ENCODE peak calls at places on chromosome 12, in seven cellular contexts. One of them, this sample, is unnamed.

GRCh38 chr12:11814362-11814761 is 164.9 kb downstream of the ETV6 start:
- DNase-seq in AG09309: no peak
- DNase-seq in cardiac fibroblast: peak
- DNase-seq in B cell: no peak
- DNase-seq in stomach: no peak
- DNase-seq in neural crest cell: no peak
- DNase-seq in left ventricle myocardium inferior: no peak
- DNase-seq in this sample: no peak

GRCh38 chr12:13534645-13535398 is 338.3 kb downstream of the EMP1 start:
- DNase-seq in left ventricle myocardium inferior: peak
- DNase-seq in stomach: peak
- DNase-seq in B cell: no peak
- DNase-seq in neural crest cell: peak
- DNase-seq in AG09309: no peak
- DNase-seq in cardiac fibroblast: peak
- DNase-seq in this sample: peak

GRCh38 chr12:106358410-106359241 is 1.1 kb downstream of the POLR3B start:
- DNase-seq in stomach: peak
- DNase-seq in neural crest cell: no peak
- DNase-seq in AG09309: peak
- DNase-seq in left ventricle myocardium inferior: no peak
- DNase-seq in B cell: no peak
- DNase-seq in cardiac fibroblast: peak
- DNase-seq in this sample: no peak

GRCh38 chr12:116339800-116340371 is 62.4 kb upstream of the MED13L start:
- DNase-seq in left ventricle myocardium inferior: no peak
- DNase-seq in neural crest cell: no peak
- DNase-seq in stomach: no peak
- DNase-seq in cardiac fibroblast: peak
- DNase-seq in B cell: no peak
- DNase-seq in AG09309: no peak
- DNase-seq in this sample: no peak

GRCh38 chr12:8697120-8697475 is 693 bp upstream of the RIMKLB start:
- DNase-seq in AG09309: no peak
- DNase-seq in neural crest cell: peak
- DNase-seq in cardiac fibroblast: peak
- DNase-seq in B cell: peak
- DNase-seq in stomach: no peak
- DNase-seq in left ventricle myocardium inferior: no peak
- DNase-seq in this sample: no peak

GRCh38 chr12:30694412-30694955 is 1.2 kb downstream of the IPO8 start:
- DNase-seq in AG09309: no peak
- DNase-seq in B cell: no peak
- DNase-seq in left ventricle myocardium inferior: no peak
- DNase-seq in neural crest cell: no peak
- DNase-seq in stomach: no peak
- DNase-seq in cardiac fibroblast: no peak
- DNase-seq in this sample: peak

GRCh38 chr12:17992002-17992656 is 97.9 kb downstream of the RERGL start:
- DNase-seq in AG09309: peak
- DNase-seq in B cell: no peak
- DNase-seq in neural crest cell: peak
- DNase-seq in cardiac fibroblast: peak
- DNase-seq in stomach: no peak
- DNase-seq in left ventricle myocardium inferior: no peak
- DNase-seq in this sample: peak

GRCh38 chr12:25583545-25583944 is 30.5 kb upstream of the LMNTD1 start:
- DNase-seq in AG09309: no peak
- DNase-seq in left ventricle myocardium inferior: no peak
- DNase-seq in cardiac fibroblast: peak
- DNase-seq in stomach: no peak
- DNase-seq in B cell: no peak
- DNase-seq in neural crest cell: no peak
- DNase-seq in this sample: no peak

GRCh38 chr12:31238764-31239387 is 87.1 kb downstream of the SINHCAF start:
- DNase-seq in B cell: peak
- DNase-seq in left ventricle myocardium inferior: peak
- DNase-seq in neural crest cell: peak
- DNase-seq in cardiac fibroblast: peak
- DNase-seq in stomach: peak
- DNase-seq in AG09309: no peak
- DNase-seq in this sample: peak

GRCh38 chr12:106670131-106670530 is 87.3 kb downstream of the RFX4 start:
- DNase-seq in left ventricle myocardium inferior: no peak
- DNase-seq in neural crest cell: no peak
- DNase-seq in AG09309: no peak
- DNase-seq in B cell: no peak
- DNase-seq in cardiac fibroblast: no peak
- DNase-seq in stomach: no peak
- DNase-seq in this sample: no peak

DNA sequence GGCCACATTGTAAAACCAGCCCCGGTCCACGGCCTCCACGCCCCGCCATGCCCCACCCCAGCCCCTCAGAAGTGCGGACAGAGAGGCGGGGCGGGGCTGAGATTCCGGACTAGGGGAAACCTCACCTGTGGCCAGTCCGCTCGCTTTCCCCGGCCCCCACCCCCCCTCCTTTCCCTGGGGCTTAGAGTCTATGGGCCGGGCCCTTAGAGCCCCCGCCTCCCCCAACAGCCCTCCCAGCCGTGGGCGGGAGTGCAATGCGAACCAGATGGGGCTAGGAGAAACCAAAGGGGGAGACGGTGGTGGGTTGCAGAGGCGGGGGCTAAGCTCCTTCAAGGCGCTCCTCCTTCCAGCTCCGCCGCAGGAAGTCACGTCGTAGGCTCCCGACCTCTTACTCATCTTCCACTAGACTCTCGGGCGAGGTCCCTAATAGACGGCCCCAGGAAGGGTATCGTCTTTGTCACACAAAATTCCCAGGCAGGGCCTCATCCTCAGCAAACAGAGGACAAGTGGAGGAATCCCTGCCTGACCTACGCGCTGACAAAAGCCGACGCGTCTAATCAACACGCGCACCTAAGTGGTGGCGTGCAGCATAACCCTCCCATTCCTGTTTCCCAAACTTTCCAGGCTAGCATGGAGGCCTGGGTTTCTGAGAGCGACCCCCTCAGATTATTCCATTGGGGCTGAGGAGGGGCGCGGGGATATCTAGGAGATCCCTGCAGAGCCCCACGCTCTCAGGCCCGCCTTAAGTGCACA is 1.0 kb upstream of the NAB2 start:
- DNase-seq in stomach: peak
- DNase-seq in neural crest cell: peak
- DNase-seq in cardiac fibroblast: peak
- DNase-seq in B cell: peak
- DNase-seq in AG09309: peak
- DNase-seq in left ventricle myocardium inferior: peak
- DNase-seq in this sample: peak
- TF ChIP-seq CTCF in stomach: no peak
- TF ChIP-seq CTCF in neural crest cell: no peak
- TF ChIP-seq CTCF in cardiac fibroblast: no peak
- TF ChIP-seq CTCF in B cell: no peak
- TF ChIP-seq CTCF in AG09309: no peak
- TF ChIP-seq CTCF in left ventricle myocardium inferior: no peak
- TF ChIP-seq CTCF in this sample: no peak

GRCh38 chr12:118036672-118037411 is 20.3 kb downstream of the RFC5 start:
- DNase-seq in left ventricle myocardium inferior: no peak
- DNase-seq in cardiac fibroblast: no peak
- DNase-seq in stomach: no peak
- DNase-seq in neural crest cell: no peak
- DNase-seq in AG09309: no peak
- DNase-seq in B cell: no peak
- DNase-seq in this sample: no peak

GRCh38 chr12:118033902-118034301 is 17.4 kb downstream of the RFC5 start:
- DNase-seq in left ventricle myocardium inferior: no peak
- DNase-seq in neural crest cell: no peak
- DNase-seq in cardiac fibroblast: no peak
- DNase-seq in stomach: no peak
- DNase-seq in B cell: no peak
- DNase-seq in AG09309: peak
- DNase-seq in this sample: no peak

GRCh38 chr12:118033331-118033730 is 16.8 kb downstream of the RFC5 start:
- DNase-seq in AG09309: no peak
- DNase-seq in B cell: no peak
- DNase-seq in cardiac fibroblast: no peak
- DNase-seq in neural crest cell: no peak
- DNase-seq in left ventricle myocardium inferior: no peak
- DNase-seq in stomach: no peak
- DNase-seq in this sample: no peak

GRCh38 chr12:118035194-118036041 is 18.9 kb downstream of the RFC5 start:
- DNase-seq in AG09309: no peak
- DNase-seq in cardiac fibroblast: peak
- DNase-seq in B cell: no peak
- DNase-seq in left ventricle myocardium inferior: no peak
- DNase-seq in neural crest cell: no peak
- DNase-seq in stomach: no peak
- DNase-seq in this sample: peak

GRCh38 chr12:118034429-118035193 is 18.1 kb downstream of the RFC5 start:
- DNase-seq in stomach: no peak
- DNase-seq in cardiac fibroblast: peak
- DNase-seq in B cell: no peak
- DNase-seq in left ventricle myocardium inferior: no peak
- DNase-seq in neural crest cell: no peak
- DNase-seq in AG09309: peak
- DNase-seq in this sample: no peak
- TF ChIP-seq CTCF in stomach: no peak
- TF ChIP-seq CTCF in cardiac fibroblast: peak
- TF ChIP-seq CTCF in B cell: no peak
- TF ChIP-seq CTCF in left ventricle myocardium inferior: peak
- TF ChIP-seq CTCF in neural crest cell: peak
- TF ChIP-seq CTCF in AG09309: peak
- TF ChIP-seq CTCF in this sample: no peak

GRCh38 chr12:110640275-110641025 is 26.5 kb downstream of the TCTN1 start:
- DNase-seq in cardiac fibroblast: no peak
- DNase-seq in AG09309: no peak
- DNase-seq in stomach: no peak
- DNase-seq in left ventricle myocardium inferior: peak
- DNase-seq in neural crest cell: no peak
- DNase-seq in B cell: no peak
- DNase-seq in this sample: no peak
- TF ChIP-seq CTCF in cardiac fibroblast: no peak
- TF ChIP-seq CTCF in AG09309: no peak
- TF ChIP-seq CTCF in stomach: no peak
- TF ChIP-seq CTCF in left ventricle myocardium inferior: no peak
- TF ChIP-seq CTCF in neural crest cell: no peak
- TF ChIP-seq CTCF in B cell: no peak
- TF ChIP-seq CTCF in this sample: no peak

GRCh38 chr12:133083345-133083744 is 2.6 kb downstream of the ZNF140 start:
- DNase-seq in AG09309: no peak
- DNase-seq in B cell: no peak
- DNase-seq in stomach: no peak
- DNase-seq in cardiac fibroblast: no peak
- DNase-seq in neural crest cell: no peak
- DNase-seq in left ventricle myocardium inferior: no peak
- DNase-seq in this sample: no peak

GRCh38 chr12:133081408-133081806 is 684 bp downstream of the ZNF140 start:
- DNase-seq in cardiac fibroblast: no peak
- DNase-seq in B cell: no peak
- DNase-seq in left ventricle myocardium inferior: no peak
- DNase-seq in neural crest cell: no peak
- DNase-seq in stomach: no peak
- DNase-seq in AG09309: no peak
- DNase-seq in this sample: no peak

GRCh38 chr12:133080619-133081407 is at the start of gene ZNF140:
- DNase-seq in B cell: peak
- DNase-seq in cardiac fibroblast: peak
- DNase-seq in stomach: peak
- DNase-seq in left ventricle myocardium inferior: peak
- DNase-seq in neural crest cell: no peak
- DNase-seq in AG09309: peak
- DNase-seq in this sample: peak

DNA sequence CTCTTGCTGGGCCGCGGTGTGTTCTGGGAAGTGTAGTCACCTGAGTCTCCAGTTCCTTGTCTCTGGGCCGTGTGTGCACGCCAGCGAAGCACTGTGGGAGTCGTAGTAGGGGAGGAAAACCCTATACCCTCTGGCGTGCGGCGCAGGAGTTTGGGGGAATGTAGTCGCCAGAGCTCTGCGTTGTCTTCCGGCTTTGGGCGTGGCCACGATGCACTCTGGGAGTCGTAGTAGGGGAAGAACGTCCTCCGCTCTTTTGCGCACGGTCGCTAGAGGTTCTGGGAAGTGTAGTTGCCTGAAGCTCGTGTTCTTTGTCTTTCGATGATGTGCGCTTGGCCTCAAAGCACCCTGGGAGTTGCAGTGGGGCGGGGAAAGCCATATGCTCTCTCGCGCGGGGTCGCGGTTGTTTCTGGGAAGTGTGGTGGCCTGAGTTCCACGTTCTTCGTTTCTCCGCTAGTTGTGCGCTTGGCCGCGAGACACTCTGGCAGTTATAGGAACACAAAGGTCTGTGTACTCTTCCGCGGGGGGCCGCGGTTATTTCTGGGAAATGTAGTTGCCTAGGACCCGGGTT is 588 bp upstream of the ZNF140 start:
- DNase-seq in left ventricle myocardium inferior: peak
- DNase-seq in neural crest cell: peak
- DNase-seq in stomach: peak
- DNase-seq in cardiac fibroblast: peak
- DNase-seq in AG09309: peak
- DNase-seq in B cell: peak
- DNase-seq in this sample: peak
- TF ChIP-seq CTCF in left ventricle myocardium inferior: no peak
- TF ChIP-seq CTCF in neural crest cell: no peak
- TF ChIP-seq CTCF in stomach: no peak
- TF ChIP-seq CTCF in cardiac fibroblast: no peak
- TF ChIP-seq CTCF in AG09309: peak
- TF ChIP-seq CTCF in B cell: no peak
- TF ChIP-seq CTCF in this sample: peak

GRCh38 chr12:86772688-86773087 is 516.5 kb upstream of the MGAT4C start:
- DNase-seq in cardiac fibroblast: no peak
- DNase-seq in stomach: no peak
- DNase-seq in AG09309: no peak
- DNase-seq in neural crest cell: no peak
- DNase-seq in left ventricle myocardium inferior: no peak
- DNase-seq in B cell: no peak
- DNase-seq in this sample: no peak
- TF ChIP-seq CTCF in cardiac fibroblast: no peak
- TF ChIP-seq CTCF in stomach: no peak
- TF ChIP-seq CTCF in AG09309: no peak
- TF ChIP-seq CTCF in neural crest cell: no peak
- TF ChIP-seq CTCF in left ventricle myocardium inferior: no peak
- TF ChIP-seq CTCF in B cell: no peak
- TF ChIP-seq CTCF in this sample: no peak

GRCh38 chr12:79690606-79691298 is at the start of gene PAWR:
- DNase-seq in cardiac fibroblast: peak
- DNase-seq in AG09309: no peak
- DNase-seq in stomach: peak
- DNase-seq in B cell: peak
- DNase-seq in left ventricle myocardium inferior: peak
- DNase-seq in neural crest cell: peak
- DNase-seq in this sample: peak
- TF ChIP-seq CTCF in cardiac fibroblast: peak
- TF ChIP-seq CTCF in AG09309: peak
- TF ChIP-seq CTCF in stomach: no peak
- TF ChIP-seq CTCF in B cell: no peak
- TF ChIP-seq CTCF in left ventricle myocardium inferior: peak
- TF ChIP-seq CTCF in neural crest cell: no peak
- TF ChIP-seq CTCF in this sample: peak

This sample was measured in GM13977.